ENCODE peak calls at places on chromosomes 1 and 21, in six cellular contexts. One of them, this sample, is unnamed.

GRCh38 chr1:93715529-93716126 is 34.0 kb upstream of the BCAR3 start:
- DNase-seq in psoas muscle: no peak
- DNase-seq in HL-60: no peak
- DNase-seq in body of pancreas: no peak
- DNase-seq in dorsolateral prefrontal cortex: no peak
- DNase-seq in heart left ventricle: no peak
- DNase-seq in this sample: no peak

GRCh38 chr1:236421022-236421421 is 26.9 kb downstream of the EDARADD start:
- DNase-seq in psoas muscle: no peak
- DNase-seq in HL-60: no peak
- DNase-seq in body of pancreas: no peak
- DNase-seq in dorsolateral prefrontal cortex: no peak
- DNase-seq in heart left ventricle: no peak
- DNase-seq in this sample: no peak

GRCh38 chr1:155003766-155004351 is 1.3 kb downstream of the ZBTB7B start:
- DNase-seq in psoas muscle: peak
- DNase-seq in HL-60: peak
- DNase-seq in body of pancreas: peak
- DNase-seq in dorsolateral prefrontal cortex: no peak
- DNase-seq in heart left ventricle: peak
- DNase-seq in this sample: no peak

GRCh38 chr21:37684577-37684976 is 231.7 kb downstream of the KCNJ6 start:
- DNase-seq in psoas muscle: no peak
- DNase-seq in HL-60: no peak
- DNase-seq in body of pancreas: no peak
- DNase-seq in dorsolateral prefrontal cortex: no peak
- DNase-seq in heart left ventricle: no peak
- DNase-seq in this sample: no peak

GRCh38 chr1:47161298-47162040 is 24.2 kb downstream of the CYP4A22 start:
- DNase-seq in psoas muscle: no peak
- DNase-seq in HL-60: no peak
- DNase-seq in body of pancreas: no peak
- DNase-seq in dorsolateral prefrontal cortex: no peak
- DNase-seq in heart left ventricle: no peak
- DNase-seq in this sample: no peak

GRCh38 chr1:19310061-19310460 is 1.9 kb downstream of the AKR7A2 start:
- DNase-seq in psoas muscle: no peak
- DNase-seq in HL-60: no peak
- DNase-seq in body of pancreas: no peak
- DNase-seq in dorsolateral prefrontal cortex: no peak
- DNase-seq in heart left ventricle: no peak
- DNase-seq in this sample: no peak

GRCh38 chr1:166182281-166182680 is 15.5 kb upstream of the FAM78B start:
- DNase-seq in psoas muscle: no peak
- DNase-seq in HL-60: no peak
- DNase-seq in body of pancreas: no peak
- DNase-seq in dorsolateral prefrontal cortex: no peak
- DNase-seq in heart left ventricle: no peak
- DNase-seq in this sample: no peak

GRCh38 chr1:31792541-31792940 is 23.3 kb downstream of the SPOCD1 start:
- DNase-seq in psoas muscle: no peak
- DNase-seq in HL-60: no peak
- DNase-seq in body of pancreas: no peak
- DNase-seq in dorsolateral prefrontal cortex: peak
- DNase-seq in heart left ventricle: no peak
- DNase-seq in this sample: no peak

GRCh38 chr1:236545621-236546169 is 21.9 kb downstream of the LGALS8 start:
- DNase-seq in psoas muscle: no peak
- DNase-seq in HL-60: no peak
- DNase-seq in body of pancreas: no peak
- DNase-seq in dorsolateral prefrontal cortex: no peak
- DNase-seq in heart left ventricle: no peak
- DNase-seq in this sample: no peak

GRCh38 chr1:184407816-184408510 is 21.1 kb downstream of the C1orf21 start:
- DNase-seq in psoas muscle: no peak
- DNase-seq in HL-60: no peak
- DNase-seq in body of pancreas: no peak
- DNase-seq in dorsolateral prefrontal cortex: no peak
- DNase-seq in heart left ventricle: no peak
- DNase-seq in this sample: no peak

GRCh38 chr1:47893412-47893811 is 103.8 kb downstream of the TRABD2B start:
- DNase-seq in psoas muscle: no peak
- DNase-seq in HL-60: no peak
- DNase-seq in body of pancreas: no peak
- DNase-seq in dorsolateral prefrontal cortex: no peak
- DNase-seq in heart left ventricle: no peak
- DNase-seq in this sample: no peak

GRCh38 chr1:244497805-244498204 is 36.7 kb downstream of the CATSPERE start:
- DNase-seq in psoas muscle: no peak
- DNase-seq in HL-60: no peak
- DNase-seq in body of pancreas: no peak
- DNase-seq in dorsolateral prefrontal cortex: no peak
- DNase-seq in heart left ventricle: no peak
- DNase-seq in this sample: no peak

GRCh38 chr1:86429122-86429725 is 5.3 kb downstream of the CLCA2 start:
- DNase-seq in psoas muscle: no peak
- DNase-seq in HL-60: no peak
- DNase-seq in body of pancreas: no peak
- DNase-seq in dorsolateral prefrontal cortex: no peak
- DNase-seq in heart left ventricle: no peak
- DNase-seq in this sample: no peak

GRCh38 chr1:64323054-64323453 is 119.6 kb downstream of the UBE2U start:
- DNase-seq in psoas muscle: no peak
- DNase-seq in HL-60: no peak
- DNase-seq in body of pancreas: no peak
- DNase-seq in dorsolateral prefrontal cortex: no peak
- DNase-seq in heart left ventricle: no peak
- DNase-seq in this sample: no peak

GRCh38 chr21:45386336-45386727 is 18.6 kb upstream of the COL18A1 start:
- DNase-seq in psoas muscle: peak
- DNase-seq in HL-60: no peak
- DNase-seq in body of pancreas: peak
- DNase-seq in dorsolateral prefrontal cortex: no peak
- DNase-seq in heart left ventricle: peak
- DNase-seq in this sample: no peak

GRCh38 chr1:109240158-109241152 is 8.9 kb upstream of the CELSR2 start:
- DNase-seq in psoas muscle: peak
- DNase-seq in HL-60: no peak
- DNase-seq in body of pancreas: peak
- DNase-seq in dorsolateral prefrontal cortex: no peak
- DNase-seq in heart left ventricle: peak
- DNase-seq in this sample: no peak

GRCh38 chr1:181936768-181937581 is 124.5 kb downstream of the ZNF648 start:
- DNase-seq in psoas muscle: no peak
- DNase-seq in HL-60: peak
- DNase-seq in body of pancreas: peak
- DNase-seq in dorsolateral prefrontal cortex: peak
- DNase-seq in heart left ventricle: no peak
- DNase-seq in this sample: peak

GRCh38 chr21:38804617-38805281 is 980 bp upstream of the ETS2 start:
- DNase-seq in psoas muscle: peak
- DNase-seq in HL-60: no peak
- DNase-seq in body of pancreas: peak
- DNase-seq in dorsolateral prefrontal cortex: no peak
- DNase-seq in heart left ventricle: peak
- DNase-seq in this sample: peak

GRCh38 chr1:192732787-192733186 is 76.1 kb upstream of the RGS2 start:
- DNase-seq in psoas muscle: no peak
- DNase-seq in HL-60: peak
- DNase-seq in body of pancreas: no peak
- DNase-seq in dorsolateral prefrontal cortex: no peak
- DNase-seq in heart left ventricle: no peak
- DNase-seq in this sample: no peak

GRCh38 chr1:149849947-149850360 is 49.4 kb upstream of the BOLA1 start:
- DNase-seq in psoas muscle: no peak
- DNase-seq in HL-60: no peak
- DNase-seq in body of pancreas: no peak
- DNase-seq in dorsolateral prefrontal cortex: no peak
- DNase-seq in heart left ventricle: no peak
- DNase-seq in this sample: no peak

GRCh38 chr1:39491146-39491921 is at the start of gene BMP8A:
- DNase-seq in psoas muscle: peak
- DNase-seq in HL-60: no peak
- DNase-seq in body of pancreas: peak
- DNase-seq in dorsolateral prefrontal cortex: no peak
- DNase-seq in heart left ventricle: peak
- DNase-seq in this sample: no peak

GRCh38 chr1:88194542-88194941 is 489.5 kb upstream of the PKN2 start:
- DNase-seq in psoas muscle: no peak
- DNase-seq in HL-60: no peak
- DNase-seq in body of pancreas: no peak
- DNase-seq in dorsolateral prefrontal cortex: no peak
- DNase-seq in heart left ventricle: no peak
- DNase-seq in this sample: no peak

GRCh38 chr1:87766737-87767136 is 438.1 kb downstream of the LMO4 start:
- DNase-seq in psoas muscle: no peak
- DNase-seq in HL-60: no peak
- DNase-seq in body of pancreas: no peak
- DNase-seq in dorsolateral prefrontal cortex: no peak
- DNase-seq in heart left ventricle: no peak
- DNase-seq in this sample: no peak

GRCh38 chr1:41754540-41754939 is 164.2 kb downstream of the HIVEP3 start:
- DNase-seq in psoas muscle: no peak
- DNase-seq in HL-60: no peak
- DNase-seq in body of pancreas: no peak
- DNase-seq in dorsolateral prefrontal cortex: no peak
- DNase-seq in heart left ventricle: no peak
- DNase-seq in this sample: no peak
- TF ChIP-seq CTCF in psoas muscle: no peak
- TF ChIP-seq CTCF in HL-60: no peak
- TF ChIP-seq CTCF in body of pancreas: no peak
- TF ChIP-seq CTCF in dorsolateral prefrontal cortex: no peak
- TF ChIP-seq CTCF in heart left ventricle: no peak
- TF ChIP-seq CTCF in this sample: peak

DNA sequence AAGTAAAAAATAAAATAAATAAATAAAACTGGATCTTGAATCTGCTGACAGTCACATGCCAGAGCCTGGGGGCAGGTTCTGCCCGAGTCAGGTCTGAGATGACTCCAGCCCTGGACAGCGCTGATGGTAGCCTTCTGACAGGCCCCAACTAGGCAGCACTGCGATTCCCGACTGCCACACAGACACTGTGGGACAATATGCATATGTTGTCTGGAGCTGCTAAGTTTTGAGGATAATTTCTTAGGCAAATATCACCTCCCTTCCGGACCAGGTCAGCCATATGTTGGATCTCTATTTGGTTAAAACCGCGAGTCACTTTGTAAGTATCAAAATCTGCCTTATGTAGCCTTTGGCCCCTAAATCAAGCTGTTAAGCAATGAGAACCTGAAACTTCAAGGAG is 20.8 kb upstream of the TRIM17 start:
- DNase-seq in psoas muscle: no peak
- DNase-seq in HL-60: no peak
- DNase-seq in body of pancreas: no peak
- DNase-seq in dorsolateral prefrontal cortex: no peak
- DNase-seq in heart left ventricle: no peak
- DNase-seq in this sample: no peak
- TF ChIP-seq CTCF in psoas muscle: no peak
- TF ChIP-seq CTCF in HL-60: no peak
- TF ChIP-seq CTCF in body of pancreas: no peak
- TF ChIP-seq CTCF in dorsolateral prefrontal cortex: no peak
- TF ChIP-seq CTCF in heart left ventricle: no peak
- TF ChIP-seq CTCF in this sample: no peak

DNA sequence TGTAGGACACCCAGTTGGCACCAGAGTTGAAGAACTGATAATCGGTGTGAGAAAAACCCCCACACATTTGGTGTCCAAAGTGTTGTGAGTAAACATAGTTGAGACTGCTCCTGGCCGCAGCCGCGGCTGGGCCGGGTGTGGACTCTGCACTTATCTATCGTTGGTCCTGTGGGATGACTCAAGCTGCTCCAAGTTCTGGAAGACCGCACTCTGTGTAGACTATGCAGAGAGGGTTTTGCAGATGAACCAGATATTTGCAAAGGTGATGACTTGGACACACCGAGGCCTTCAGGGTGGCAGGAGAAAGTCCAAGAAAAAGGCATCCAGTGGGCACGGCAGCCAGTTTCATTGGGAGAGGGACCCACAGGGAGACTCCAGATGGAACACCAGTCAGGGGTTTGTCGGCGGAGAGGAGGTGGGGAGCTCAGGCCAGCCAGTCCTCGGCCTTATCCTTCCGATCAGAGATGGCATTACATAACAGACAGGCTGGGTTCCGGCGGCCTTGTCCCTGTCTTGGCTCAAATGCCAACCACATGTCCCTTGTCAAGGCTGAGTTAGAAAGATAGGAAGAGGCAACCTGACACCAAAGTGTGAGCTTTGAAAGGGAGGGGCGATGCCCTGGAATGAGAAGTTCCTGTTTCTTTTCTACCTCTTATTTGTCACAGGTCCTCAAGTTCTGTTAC is 21.1 kb downstream of the C2CD2 start:
- DNase-seq in psoas muscle: peak
- DNase-seq in HL-60: no peak
- DNase-seq in body of pancreas: no peak
- DNase-seq in dorsolateral prefrontal cortex: no peak
- DNase-seq in heart left ventricle: no peak
- DNase-seq in this sample: no peak
- TF ChIP-seq CTCF in psoas muscle: no peak
- TF ChIP-seq CTCF in HL-60: no peak
- TF ChIP-seq CTCF in body of pancreas: no peak
- TF ChIP-seq CTCF in dorsolateral prefrontal cortex: no peak
- TF ChIP-seq CTCF in heart left ventricle: no peak
- TF ChIP-seq CTCF in this sample: no peak

GRCh38 chr1:201880928-201881571 is 7.6 kb upstream of the SHISA4 start:
- DNase-seq in psoas muscle: no peak
- DNase-seq in HL-60: peak
- DNase-seq in body of pancreas: no peak
- DNase-seq in dorsolateral prefrontal cortex: no peak
- DNase-seq in heart left ventricle: no peak
- DNase-seq in this sample: no peak

GRCh38 chr1:201881617-201882016 is 7.1 kb upstream of the SHISA4 start:
- DNase-seq in psoas muscle: no peak
- DNase-seq in HL-60: no peak
- DNase-seq in body of pancreas: no peak
- DNase-seq in dorsolateral prefrontal cortex: no peak
- DNase-seq in heart left ventricle: no peak
- DNase-seq in this sample: no peak

GRCh38 chr1:201874672-201875071 is 14.0 kb upstream of the SHISA4 start:
- DNase-seq in psoas muscle: no peak
- DNase-seq in HL-60: no peak
- DNase-seq in body of pancreas: no peak
- DNase-seq in dorsolateral prefrontal cortex: no peak
- DNase-seq in heart left ventricle: no peak
- DNase-seq in this sample: no peak

GRCh38 chr1:201877877-201878339 is 10.8 kb upstream of the SHISA4 start:
- DNase-seq in psoas muscle: no peak
- DNase-seq in HL-60: no peak
- DNase-seq in body of pancreas: peak
- DNase-seq in dorsolateral prefrontal cortex: no peak
- DNase-seq in heart left ventricle: no peak
- DNase-seq in this sample: peak

DNA sequence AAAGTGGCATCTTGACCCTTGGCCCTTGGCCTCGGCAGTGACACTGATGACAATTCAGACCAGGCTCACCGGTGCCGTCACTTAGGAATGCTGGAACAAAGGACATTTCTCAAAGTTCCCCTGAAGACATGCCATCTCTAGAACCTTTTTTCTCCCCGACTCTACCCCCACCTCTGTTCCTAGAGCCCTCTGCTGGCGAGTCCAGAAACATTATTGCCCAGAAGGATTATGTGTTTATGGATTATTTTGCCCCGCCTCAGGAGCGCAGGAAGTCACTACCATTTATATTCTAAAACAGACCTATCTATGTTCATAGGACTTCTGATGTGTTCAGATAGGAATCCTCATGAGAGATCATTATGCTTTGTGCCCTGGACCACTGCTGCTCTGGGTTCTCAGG is 12.6 kb upstream of the SHISA4 start:
- DNase-seq in psoas muscle: no peak
- DNase-seq in HL-60: no peak
- DNase-seq in body of pancreas: no peak
- DNase-seq in dorsolateral prefrontal cortex: no peak
- DNase-seq in heart left ventricle: no peak
- DNase-seq in this sample: no peak
- TF ChIP-seq CTCF in psoas muscle: peak
- TF ChIP-seq CTCF in HL-60: no peak
- TF ChIP-seq CTCF in body of pancreas: no peak
- TF ChIP-seq CTCF in dorsolateral prefrontal cortex: peak
- TF ChIP-seq CTCF in heart left ventricle: peak
- TF ChIP-seq CTCF in this sample: peak